ENCODE peak calls at places on chromosomes 6 and 20, in four cellular contexts. N is HL-60, Y is Panc1, L is SK-N-SH. O is an unnamed sample.

GRCh38 chr6:33981421-33981820 is 164.5 kb downstream of the GRM4 start:
- DNase-seq in N (no peak), L (peak; percentile 4), Y (no peak), O (no peak)

GRCh38 chr6:8375916-8376315 is 59.4 kb downstream of the SLC35B3 start:
- DNase-seq in Y (no peak), N (no peak), L (no peak), O (no peak)

GRCh38 chr6:32081168-32081624 is 27.9 kb downstream of the TNXB start:
- DNase-seq in N (peak; percentile 47), Y (no peak), L (peak; percentile 50), O (no peak)

GRCh38 chr6:33684983-33685382 is 26.5 kb downstream of the UQCC2 start:
- DNase-seq in L (peak; percentile 21), N (no peak), Y (no peak), O (no peak)

GRCh38 chr6:110619275-110619908 is 143.0 kb upstream of the SLC22A16 start:
- DNase-seq in Y (no peak), N (no peak), L (no peak), O (no peak)

GRCh38 chr6:96528193-96528592 is 6.6 kb downstream of the UFL1 start:
- DNase-seq in N (no peak), L (no peak), Y (no peak), O (no peak)

GRCh38 chr6:113879186-113880096 is 22.3 kb downstream of the MARCKS start:
- DNase-seq in Y (no peak), N (no peak), L (peak; percentile 56), O (peak; percentile 80)

GRCh38 chr6:8434727-8435092 is 635 bp downstream of the SLC35B3 start:
- DNase-seq in Y (no peak), N (no peak), L (no peak), O (no peak)

GRCh38 chr6:37021356-37022129 is 16.1 kb downstream of the FGD2 start:
- DNase-seq in Y (no peak), L (no peak), N (no peak), O (peak; percentile 76)

GRCh38 chr6:151370509-151371078 is 20.8 kb downstream of the ZBTB2 start:
- DNase-seq in Y (no peak), L (no peak), N (no peak), O (peak; percentile 50)
- TF ChIP-seq CTCF in Y (peak; percentile 62), L (peak; percentile 38), N (no peak), O (peak; percentile 43)

GRCh38 chr6:63514488-63515173 is 57.6 kb upstream of the LOC128125822 start:
- DNase-seq in L (no peak), Y (no peak), N (no peak), O (no peak)

GRCh38 chr6:63510786-63511185 is 61.5 kb upstream of the LOC128125822 start:
- DNase-seq in N (no peak), Y (no peak), L (no peak), O (no peak)

GRCh38 chr6:63521475-63522210 is 50.6 kb upstream of the LOC128125822 start:
- DNase-seq in L (no peak), N (no peak), Y (no peak), O (no peak)

GRCh38 chr6:63516186-63516944 is 55.9 kb upstream of the LOC128125822 start:
- DNase-seq in L (no peak), N (no peak), Y (no peak), O (no peak)
- TF ChIP-seq REST in L (no peak), N (no peak), Y (no peak), O (no peak)

GRCh38 chr6:163457637-163458561 is 43.4 kb downstream of the QKI start:
- DNase-seq in N (peak; percentile 26), L (no peak), Y (peak; percentile 15), O (peak; percentile 20)

GRCh38 chr6:163460307-163460782 is 45.8 kb downstream of the QKI start:
- DNase-seq in Y (peak; percentile 22), L (no peak), N (no peak), O (no peak)

GRCh38 chr6:163461696-163462095 is 47.2 kb downstream of the QKI start:
- DNase-seq in Y (no peak), N (no peak), L (no peak), O (no peak)

GRCh38 chr6:163459536-163459935 is 45.0 kb downstream of the QKI start:
- DNase-seq in L (no peak), N (no peak), Y (no peak), O (no peak)

DNA sequence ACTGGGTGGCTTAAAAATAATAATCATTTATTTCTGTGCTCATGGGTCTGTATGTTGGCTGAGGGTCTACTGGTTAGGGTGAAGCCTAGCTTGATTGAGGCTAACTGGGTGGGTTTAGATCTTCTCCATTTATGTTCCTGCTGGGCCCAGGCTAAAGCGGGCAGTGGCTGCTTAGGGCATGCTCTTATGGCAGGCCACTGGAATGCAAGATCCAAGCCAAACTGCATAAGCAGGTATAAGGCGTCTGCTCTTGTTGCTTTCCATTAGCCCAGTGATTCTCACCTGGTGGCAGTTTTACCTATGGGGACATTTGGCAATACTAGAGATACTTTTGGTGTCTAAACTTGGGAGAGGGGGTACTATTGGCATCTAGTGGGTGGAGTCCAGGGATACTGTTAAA is 44.5 kb downstream of the QKI start:
- DNase-seq in L (no peak), N (no peak), Y (no peak), O (peak; percentile 19)
- H3K4me3 ChIP-seq in L (no peak overlapping the region), N (no peak overlapping the region), Y (no peak overlapping the region), O (no peak overlapping the region)

GRCh38 chr20:49660912-49661311 is 52.8 kb downstream of the B4GALT5 start:
- DNase-seq in Y (no peak), L (no peak), N (no peak), O (no peak)

GRCh38 chr20:49659096-49659495 is 54.6 kb downstream of the B4GALT5 start:
- DNase-seq in Y (no peak), L (no peak), N (no peak), O (no peak)

GRCh38 chr20:49664914-49665313 is 48.8 kb downstream of the B4GALT5 start:
- DNase-seq in L (no peak), N (no peak), Y (no peak), O (no peak)

GRCh38 chr20:49663112-49663511 is 50.6 kb downstream of the B4GALT5 start:
- DNase-seq in Y (no peak), L (no peak), N (no peak), O (no peak)

DNA sequence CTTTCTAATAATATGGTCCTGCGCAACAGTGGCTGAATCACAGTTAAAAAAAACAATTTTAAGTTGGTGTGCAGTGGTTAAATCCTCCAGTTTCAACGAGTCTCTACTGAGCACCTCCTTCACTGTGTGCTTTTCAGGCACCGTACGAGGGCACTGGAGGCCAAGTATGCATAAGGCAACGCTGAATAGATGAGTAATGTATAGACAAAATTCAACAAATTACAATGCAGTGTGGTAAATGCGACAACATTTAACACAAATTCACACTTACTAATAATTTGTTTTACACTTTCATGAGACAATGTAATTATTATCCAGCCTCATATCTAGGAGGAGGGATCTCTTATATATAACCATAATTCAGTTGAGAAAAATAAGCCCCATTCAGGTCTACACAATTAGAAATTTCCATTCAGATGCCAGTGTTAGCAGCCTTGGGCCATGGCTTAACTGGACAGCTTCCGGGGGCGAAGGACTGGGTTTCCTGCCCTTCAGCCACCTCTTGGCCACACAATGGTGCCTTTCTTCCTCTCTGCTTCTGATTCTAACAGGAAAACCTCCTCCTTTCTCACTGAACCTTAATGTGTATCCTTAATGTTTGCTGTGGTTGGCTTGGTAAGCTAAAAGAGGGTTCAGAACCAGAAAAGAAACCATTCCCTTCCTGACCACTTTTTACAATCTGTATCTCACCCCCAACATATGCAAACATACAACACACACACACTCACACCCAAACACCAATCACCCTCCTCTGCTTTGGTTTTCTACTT is 51.9 kb downstream of the B4GALT5 start:
- DNase-seq in L (no peak), N (no peak), Y (no peak), O (no peak)
- TF ChIP-seq CTCF in L (no peak), N (no peak), Y (no peak), O (no peak)

DNA sequence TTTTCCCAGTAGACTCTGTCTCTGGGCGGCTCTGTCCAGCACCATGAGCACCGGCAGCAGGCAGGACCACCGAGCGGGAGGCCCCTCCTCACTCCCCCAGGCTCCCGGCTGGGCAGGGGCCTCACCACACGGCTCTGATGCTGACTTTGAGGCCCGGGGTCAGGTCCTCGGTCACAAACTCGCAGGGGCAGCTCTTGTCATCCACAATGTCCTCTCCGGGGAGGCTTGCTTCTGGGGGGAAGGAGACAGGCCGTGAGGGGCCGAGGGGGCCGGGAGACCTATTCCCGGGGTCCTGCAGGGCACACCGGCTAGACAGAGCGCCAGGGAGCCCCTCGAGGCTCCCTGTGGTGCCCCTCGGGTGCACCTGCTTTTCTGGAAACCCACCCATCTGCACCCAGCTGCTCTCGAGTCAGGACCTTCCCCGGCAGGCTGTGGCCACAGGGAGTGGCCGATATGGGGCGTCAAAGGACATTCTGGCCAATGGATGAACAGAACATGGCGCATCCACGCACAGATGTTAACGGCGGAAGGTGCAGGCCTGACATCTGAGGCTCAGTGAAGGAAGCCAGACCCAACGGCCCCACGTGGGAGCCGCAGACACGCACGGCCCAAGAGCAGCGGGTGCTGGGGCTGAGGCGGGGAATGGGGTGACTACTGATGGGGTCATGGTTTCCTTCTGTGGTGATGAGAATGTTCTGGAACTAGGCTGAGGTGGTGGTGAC is 53.0 kb upstream of the CHRNA4 start:
- DNase-seq in N (no peak), Y (no peak), L (no peak), O (no peak)
- TF ChIP-seq REST in N (no peak), Y (no peak), L (no peak), O (no peak)

DNA sequence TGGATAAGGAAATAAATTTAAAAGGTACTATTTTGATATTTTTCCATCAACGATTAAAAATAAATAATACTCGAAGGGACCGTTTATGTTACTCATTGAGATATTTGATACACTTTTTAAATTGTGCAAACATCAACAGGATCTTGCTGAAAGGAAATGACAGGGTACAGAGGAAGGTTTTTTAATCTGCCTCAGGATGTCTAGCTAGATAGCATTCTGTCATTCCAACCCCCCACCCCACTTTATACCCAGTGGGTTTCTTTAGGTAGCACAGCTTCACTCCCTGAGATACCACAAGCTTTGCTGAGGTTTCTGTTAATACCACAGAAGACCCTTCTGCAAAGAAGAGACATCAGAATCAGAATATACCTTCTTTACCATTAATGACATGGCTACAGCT is 1.2 kb downstream of the PHACTR2 start:
- DNase-seq in N (no peak), Y (no peak), L (no peak), O (no peak)
- H3K4me3 ChIP-seq in N (peak overlapping the region; percentile 71), Y (peak overlapping the region; percentile 84), L (peak overlapping the region; percentile 82), O (peak overlapping the region; percentile 79)

GRCh38 chr20:57651977-57652864 is 32.0 kb upstream of the ZBP1 start:
- DNase-seq in Y (no peak), L (peak; percentile 22), N (no peak), O (no peak)

GRCh38 chr20:57653910-57654309 is 33.7 kb upstream of the ZBP1 start:
- DNase-seq in N (no peak), L (peak; percentile 29), Y (no peak), O (no peak)

GRCh38 chr20:57654363-57654997 is 34.3 kb upstream of the ZBP1 start:
- DNase-seq in N (no peak), L (peak; percentile 93), Y (peak; percentile 48), O (peak; percentile 82)

GRCh38 chr20:57653546-57653900 is 33.3 kb upstream of the ZBP1 start:
- DNase-seq in L (peak; percentile 14), Y (no peak), N (no peak), O (no peak)

GRCh38 chr20:57652865-57653545 is 32.8 kb upstream of the ZBP1 start:
- DNase-seq in Y (no peak), N (no peak), L (peak; percentile 32), O (no peak)
- TF ChIP-seq CTCF in Y (no peak), N (no peak), L (no peak), O (no peak)

GRCh38 chr6:28732052-28732451 is 191.7 kb downstream of the TRIM27 start:
- DNase-seq in L (no peak), Y (no peak), N (no peak), O (no peak)
- TF ChIP-seq REST in L (peak; percentile 38), Y (no peak), N (no peak), O (no peak)

O was measured in GM23338.